ENCODE peak calls at places on chromosomes 3 and 15, in nine cellular contexts. V is memory B cell, L is Panc1, P is NCI-H1417, W is M059J, S is AG04450, A is breast epithelium, G is BJ, O is EH. M is an unnamed sample.

GRCh38 chr15:77611767-77612166 is 20.9 kb downstream of the LINGO1 start:
- DNase-seq in V (no peak), L (no peak), P (no peak), W (peak), S (no peak), A (no peak), G (no peak), O (no peak), M (no peak)

GRCh38 chr3:194640829-194641228 is 7.6 kb upstream of the TMEM44 start:
- DNase-seq in V (no peak), L (no peak), P (no peak), W (peak), S (no peak), A (no peak), G (no peak), O (peak), M (no peak)

GRCh38 chr3:9019244-9019961 is 56.1 kb upstream of the RAD18 start:
- DNase-seq in V (no peak), L (no peak), P (no peak), W (no peak), S (no peak), A (no peak), G (no peak), O (no peak), M (no peak)

GRCh38 chr3:126083511-126083912 is 412 bp downstream of the SLC41A3 start:
- DNase-seq in V (peak), L (no peak), P (peak), W (peak), S (no peak), A (no peak), G (no peak), O (peak), M (peak)

GRCh38 chr3:120559228-120560061 is 36.7 kb upstream of the NDUFB4 start:
- DNase-seq in V (peak), L (no peak), P (peak), W (peak), S (peak), A (no peak), G (peak), O (peak), M (no peak)

GRCh38 chr3:4750306-4751056 is 228.8 kb upstream of the BHLHE40 start:
- DNase-seq in V (no peak), L (no peak), P (peak), W (peak), S (no peak), A (no peak), G (no peak), O (peak), M (no peak)

GRCh38 chr3:45507820-45508317 is 86.7 kb upstream of the LIMD1 start:
- DNase-seq in V (no peak), L (no peak), P (peak), W (no peak), S (no peak), A (no peak), G (no peak), O (peak), M (no peak)

GRCh38 chr3:38095687-38096483 is 41.0 kb downstream of the ACAA1 start:
- DNase-seq in V (no peak), L (no peak), P (no peak), W (no peak), S (no peak), A (no peak), G (no peak), O (no peak), M (no peak)

GRCh38 chr3:150721285-150722130 is 17.8 kb upstream of the ERICH6 start:
- DNase-seq in V (peak), L (no peak), P (peak), W (peak), S (peak), A (no peak), G (no peak), O (peak), M (peak)

GRCh38 chr3:109112946-109113345 is 5.0 kb downstream of the MORC1 start:
- DNase-seq in V (no peak), L (no peak), P (no peak), W (no peak), S (no peak), A (no peak), G (no peak), O (no peak), M (no peak)

GRCh38 chr3:4633078-4634004 is 140.2 kb downstream of the ITPR1 start:
- DNase-seq in V (peak), L (peak), P (peak), W (peak), S (peak), A (no peak), G (peak), O (peak), M (peak)

GRCh38 chr3:46065294-46065705 is 38.0 kb upstream of the XCR1 start:
- DNase-seq in V (no peak), L (no peak), P (peak), W (peak), S (no peak), A (no peak), G (no peak), O (no peak), M (peak)

GRCh38 chr3:73786346-73786807 is 161.6 kb upstream of the PDZRN3 start:
- DNase-seq in V (no peak), L (peak), P (no peak), W (peak), S (peak), A (no peak), G (peak), O (peak), M (no peak)

GRCh38 chr3:13839766-13840340 is 40.0 kb downstream of the WNT7A start:
- DNase-seq in V (no peak), L (no peak), P (no peak), W (no peak), S (no peak), A (no peak), G (no peak), O (no peak), M (no peak)

GRCh38 chr3:180466401-180467005 is 135.5 kb upstream of the TTC14 start:
- DNase-seq in V (no peak), L (no peak), P (no peak), W (peak), S (no peak), A (no peak), G (no peak), O (no peak), M (peak)

GRCh38 chr3:11382146-11382545 is 109.9 kb downstream of the ATG7 start:
- DNase-seq in V (no peak), L (no peak), P (no peak), W (no peak), S (no peak), A (no peak), G (no peak), O (no peak), M (no peak)

GRCh38 chr3:99776516-99777209 is 41.0 kb upstream of the CMSS1 start:
- DNase-seq in V (no peak), L (no peak), P (no peak), W (peak), S (no peak), A (no peak), G (no peak), O (peak), M (no peak)

GRCh38 chr15:42490246-42490742 is 647 bp downstream of the ZNF106 start:
- DNase-seq in V (no peak), L (no peak), P (no peak), W (peak), S (no peak), A (no peak), G (no peak), O (peak), M (peak)

GRCh38 chr3:11562277-11562881 is 81.3 kb downstream of the VGLL4 start:
- DNase-seq in V (no peak), L (no peak), P (no peak), W (no peak), S (no peak), A (no peak), G (no peak), O (no peak), M (no peak)

GRCh38 chr15:32643907-32644445 is 2.5 kb downstream of the SCG5 start:
- DNase-seq in V (no peak), L (no peak), P (no peak), W (no peak), S (no peak), A (no peak), G (no peak), O (peak), M (no peak)

GRCh38 chr15:91268510-91268909 is 168.5 kb downstream of the SV2B start:
- DNase-seq in V (no peak), L (no peak), P (peak), W (no peak), S (no peak), A (no peak), G (no peak), O (peak), M (peak)

GRCh38 chr15:75836953-75837321 is 6.3 kb upstream of the UBE2Q2 start:
- DNase-seq in V (no peak), L (no peak), P (no peak), W (peak), S (no peak), A (no peak), G (peak), O (peak), M (peak)

GRCh38 chr3:184016820-184017671 is 638 bp downstream of the ABCC5 start:
- DNase-seq in V (peak), L (no peak), P (peak), W (peak), S (no peak), A (no peak), G (no peak), O (peak), M (peak)

GRCh38 chr15:51053571-51053970 is 41.1 kb downstream of the TNFAIP8L3 start:
- DNase-seq in V (no peak), L (no peak), P (no peak), W (no peak), S (no peak), A (no peak), G (no peak), O (no peak), M (no peak)

GRCh38 chr15:58070801-58071418 is 5.4 kb upstream of the ALDH1A2 start:
- DNase-seq in V (no peak), L (peak), P (peak), W (peak), S (no peak), A (peak), G (no peak), O (peak), M (peak)

GRCh38 chr3:49804141-49805041 is 1.3 kb downstream of the INKA1 start:
- DNase-seq in V (no peak), L (no peak), P (no peak), W (no peak), S (no peak), A (no peak), G (no peak), O (no peak), M (no peak)

GRCh38 chr15:76184640-76185020 is 124.8 kb downstream of the TMEM266 start:
- DNase-seq in V (no peak), L (no peak), P (no peak), W (no peak), S (no peak), A (no peak), G (no peak), O (no peak), M (no peak)

GRCh38 chr15:93143186-93143585 is 54.2 kb upstream of the RGMA start:
- DNase-seq in V (no peak), L (no peak), P (no peak), W (no peak), S (no peak), A (no peak), G (no peak), O (no peak), M (no peak)

GRCh38 chr3:9032236-9032777 is 69.0 kb upstream of the RAD18 start:
- DNase-seq in V (no peak), L (no peak), P (no peak), W (peak), S (no peak), A (no peak), G (no peak), O (no peak), M (no peak)

GRCh38 chr15:59372352-59373211 is at the start of gene MYO1E:
- DNase-seq in V (no peak), L (peak), P (peak), W (peak), S (peak), A (peak), G (peak), O (peak), M (no peak)

GRCh38 chr15:60523056-60523455 is 44.1 kb upstream of the ICE2 start:
- DNase-seq in V (no peak), L (no peak), P (no peak), W (peak), S (no peak), A (no peak), G (no peak), O (peak), M (no peak)

GRCh38 chr3:72728958-72729467 is 119.2 kb downstream of the SHQ1 start:
- DNase-seq in V (no peak), L (no peak), P (peak), W (peak), S (no peak), A (no peak), G (no peak), O (no peak), M (no peak)

GRCh38 chr3:37945803-37946530 is 44.6 kb upstream of the VILL start:
- DNase-seq in V (no peak), L (no peak), P (no peak), W (peak), S (peak), A (no peak), G (peak), O (peak), M (no peak)

M was measured in MM.1S.